ENCODE peak calls at places on chromosomes 1 and 21, in four cellular contexts. I is K562, M is Panc1, N is HCT116. H is an unnamed sample.

GRCh38 chr1:112956503-112957132 is 622 bp upstream of the SLC16A1 start:
- DNase-seq in N (no peak), I (no peak), M (no peak), H (peak)

GRCh38 chr1:42165511-42166210 is 1.1 kb upstream of the GUCA2A start:
- DNase-seq in N (peak), I (no peak), M (no peak), H (peak)

GRCh38 chr1:91856996-91857395 is 29.0 kb downstream of the TGFBR3 start:
- DNase-seq in M (no peak), N (no peak), I (no peak), H (no peak)

GRCh38 chr21:43884012-43884860 is 19.2 kb downstream of the AGPAT3 start:
- DNase-seq in M (no peak), I (peak), N (peak), H (peak)

GRCh38 chr1:230392141-230392909 is 33.8 kb downstream of the PGBD5 start:
- DNase-seq in N (no peak), I (no peak), M (no peak), H (no peak)

GRCh38 chr1:65489481-65489880 is 69.0 kb downstream of the LEPR start:
- DNase-seq in N (no peak), M (no peak), I (no peak), H (no peak)

GRCh38 chr1:211653329-211653728 is 22.1 kb downstream of the NEK2 start:
- DNase-seq in I (no peak), N (no peak), M (no peak), H (no peak)

GRCh38 chr1:170555370-170555769 is 23.4 kb downstream of the GORAB start:
- DNase-seq in N (no peak), M (no peak), I (no peak), H (no peak)

GRCh38 chr1:212529211-212529731 is 79.3 kb upstream of the ATF3 start:
- DNase-seq in M (no peak), I (no peak), N (no peak), H (no peak)

DNA sequence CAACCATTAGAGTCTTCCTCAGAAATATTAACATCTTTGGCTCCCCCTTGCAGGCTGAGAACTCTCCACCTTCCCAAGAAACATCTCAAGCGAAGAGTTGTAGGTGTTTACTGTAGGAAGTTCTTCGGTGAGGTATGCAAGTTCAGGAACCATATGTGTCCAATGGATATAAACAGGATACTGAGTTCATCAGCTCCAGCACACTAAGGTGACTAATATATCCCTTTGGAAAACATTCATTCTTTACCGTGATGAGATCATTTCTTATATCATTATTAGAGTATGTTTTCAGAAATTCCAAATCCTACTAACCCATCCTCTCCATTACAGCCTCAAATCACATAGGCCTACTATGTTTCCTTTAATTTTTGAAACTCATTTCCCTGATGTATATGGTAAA is 37.3 kb upstream of the PRMT6 start:
- DNase-seq in I (no peak), N (no peak), M (no peak), H (no peak)
- TF ChIP-seq TCF7L2 in I (no peak), N (no peak), M (no peak), H (no peak)

GRCh38 chr1:156601122-156601830 is at the start of gene GPATCH4:
- DNase-seq in I (peak), M (no peak), N (peak), H (peak)
- TF ChIP-seq TCF7L2 in I (no peak), M (peak), N (no peak), H (no peak)

GRCh38 chr1:1067284-1068076 is 6.6 kb downstream of the RNF223 start:
- DNase-seq in I (no peak), N (no peak), M (no peak), H (no peak)

GRCh38 chr1:1068374-1069060 is 5.6 kb downstream of the RNF223 start:
- DNase-seq in N (no peak), M (no peak), I (no peak), H (no peak)

GRCh38 chr1:1065265-1065939 is 8.7 kb downstream of the RNF223 start:
- DNase-seq in N (no peak), M (no peak), I (no peak), H (peak)

GRCh38 chr1:1068077-1068373 is 6.1 kb downstream of the RNF223 start:
- DNase-seq in N (no peak), I (no peak), M (no peak), H (no peak)

GRCh38 chr1:1066403-1067283 is 7.5 kb downstream of the RNF223 start:
- DNase-seq in M (no peak), N (no peak), I (no peak), H (no peak)
- TF ChIP-seq TCF7L2 in M (no peak), N (no peak), I (no peak), H (no peak)

DNA sequence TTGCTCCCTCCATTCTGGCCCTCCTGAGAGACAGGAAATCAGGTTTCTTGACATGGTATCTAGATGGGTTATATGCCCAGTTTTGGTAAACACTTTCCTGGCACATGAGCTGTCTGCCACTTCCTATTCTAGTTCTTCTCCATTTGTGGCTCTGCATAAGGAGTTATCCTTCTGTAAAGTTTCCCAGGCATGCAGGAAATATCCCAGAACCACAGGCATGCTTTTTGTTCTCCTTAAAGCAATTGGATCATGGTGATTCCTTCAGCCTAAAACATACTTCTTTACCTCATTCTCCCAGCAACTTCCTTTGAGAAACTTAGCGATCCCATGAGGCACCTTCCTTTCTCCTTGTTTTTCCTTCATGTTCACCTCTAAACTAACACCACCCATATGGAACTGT is 199.8 kb downstream of the CRB1 start:
- DNase-seq in N (no peak), I (no peak), M (no peak), H (no peak)
- TF ChIP-seq TCF7L2 in N (no peak), I (no peak), M (no peak), H (no peak)

GRCh38 chr1:168331569-168331968 is 50.9 kb downstream of the TBX19 start:
- DNase-seq in I (no peak), M (no peak), N (no peak), H (no peak)

GRCh38 chr1:168330285-168330684 is 49.6 kb downstream of the TBX19 start:
- DNase-seq in N (no peak), I (no peak), M (no peak), H (no peak)

GRCh38 chr1:168338589-168339503 is 58.2 kb downstream of the TBX19 start:
- DNase-seq in I (no peak), N (no peak), M (no peak), H (no peak)

GRCh38 chr1:168333562-168334256 is 53.0 kb downstream of the TBX19 start:
- DNase-seq in M (no peak), N (no peak), I (no peak), H (no peak)

DNA sequence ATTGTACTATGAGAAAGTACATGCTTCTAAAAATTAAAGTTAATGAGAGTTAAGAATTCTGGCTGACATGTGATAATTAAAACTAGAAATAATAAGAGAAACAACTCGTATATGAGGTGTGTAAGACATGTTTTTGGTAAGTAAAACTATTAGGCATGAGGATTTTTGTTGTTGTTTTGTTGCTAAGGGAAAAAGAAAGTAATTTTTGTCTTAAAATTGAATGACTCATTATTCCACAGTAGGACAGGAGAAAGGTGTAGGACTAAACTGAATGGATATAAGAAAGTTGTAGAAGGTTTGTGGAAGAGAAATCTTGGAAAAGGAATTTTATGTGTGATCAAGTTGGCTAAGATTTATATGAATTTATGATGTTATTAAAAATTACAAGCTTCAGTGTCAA is 54.8 kb downstream of the TBX19 start:
- DNase-seq in N (no peak), M (no peak), I (no peak), H (no peak)
- TF ChIP-seq TCF7L2 in N (no peak), M (no peak), I (no peak), H (no peak)

GRCh38 chr1:1872329-1872994 is 18.4 kb downstream of the GNB1 start:
- DNase-seq in I (no peak), M (no peak), N (no peak), H (no peak)

GRCh38 chr1:1874901-1875300 is 16.0 kb downstream of the GNB1 start:
- DNase-seq in I (no peak), N (no peak), M (no peak), H (no peak)

GRCh38 chr1:1876335-1876935 is 14.5 kb downstream of the GNB1 start:
- DNase-seq in M (no peak), N (no peak), I (no peak), H (no peak)

GRCh38 chr1:1875932-1876331 is 15.0 kb downstream of the GNB1 start:
- DNase-seq in M (no peak), N (no peak), I (no peak), H (no peak)

DNA sequence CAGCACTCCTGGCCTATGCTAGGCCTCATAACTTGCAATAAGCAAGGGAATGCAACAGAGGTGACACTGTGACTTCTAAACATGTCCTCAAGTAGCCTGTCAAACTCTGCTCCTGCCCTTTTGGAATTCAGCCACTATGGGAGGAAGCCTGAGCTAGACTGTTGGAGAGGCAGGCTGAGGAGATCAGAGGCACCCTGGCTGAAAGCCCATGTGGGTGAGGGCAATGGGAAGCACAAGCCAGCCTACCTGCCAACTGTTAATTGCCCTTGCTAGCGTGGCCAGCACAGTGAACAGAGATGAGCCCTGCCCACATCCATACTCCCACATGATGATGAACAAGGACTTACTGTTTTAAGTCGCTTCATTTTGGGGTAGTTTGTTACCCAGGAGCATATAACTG is 17.7 kb downstream of the GNB1 start:
- DNase-seq in I (no peak), N (no peak), M (no peak), H (no peak)
- TF ChIP-seq TCF7L2 in I (no peak), N (no peak), M (no peak), H (no peak)

DNA sequence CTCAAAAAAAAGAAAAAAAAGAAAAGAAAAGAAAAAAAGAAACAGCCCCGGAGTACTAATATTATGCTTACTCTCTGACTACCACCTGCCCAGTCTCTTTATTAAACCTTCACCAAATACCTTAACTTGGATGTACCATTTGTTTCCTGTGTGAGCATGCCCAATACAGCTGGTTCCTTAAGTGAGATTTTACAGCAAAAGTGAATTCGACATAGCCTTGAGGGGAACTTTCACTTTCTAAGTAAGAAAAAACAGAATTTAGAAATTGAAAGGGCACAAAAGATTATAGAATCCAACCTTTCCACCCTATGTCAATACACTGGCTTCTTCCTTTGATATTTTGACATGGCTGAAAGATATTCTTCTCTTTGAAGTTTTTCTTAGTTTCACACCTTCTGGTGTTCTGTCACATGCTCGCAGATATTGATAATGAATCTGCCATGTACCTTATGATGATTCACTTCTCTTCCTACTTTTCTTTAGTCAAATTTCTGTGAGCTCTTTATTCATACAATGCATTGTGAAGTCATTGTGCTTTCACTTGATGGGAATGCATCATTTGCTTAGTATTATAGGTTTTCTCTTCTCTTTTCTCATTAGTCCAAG is 5.2 kb upstream of the GIPC2 start:
- DNase-seq in N (no peak), M (no peak), I (no peak), H (no peak)
- TF ChIP-seq TCF7L2 in N (no peak), M (no peak), I (no peak), H (no peak)

DNA sequence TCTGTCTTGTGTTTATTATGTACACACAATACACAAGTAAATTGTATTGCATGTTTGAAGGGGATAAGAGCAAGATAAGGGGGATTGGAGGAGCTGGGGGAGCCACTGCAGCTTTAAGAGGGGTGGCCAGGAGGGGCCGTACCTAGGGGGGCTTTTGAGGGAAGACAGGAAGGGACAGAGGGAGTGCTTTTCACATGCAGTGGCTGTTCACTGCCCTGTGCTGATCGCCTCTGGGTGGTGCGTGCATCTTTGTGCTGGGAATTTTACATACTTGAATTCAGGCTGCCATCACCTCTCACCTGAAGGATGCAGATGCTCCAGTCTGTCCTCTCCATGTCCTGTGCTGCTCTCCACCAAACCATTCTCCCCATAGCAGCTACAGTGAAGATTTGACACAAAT is 179.5 kb downstream of the PTPRU start:
- DNase-seq in M (no peak), I (no peak), N (no peak), H (no peak)
- TF ChIP-seq TCF7L2 in M (no peak), I (no peak), N (no peak), H (no peak)

GRCh38 chr1:214989341-214989740 is 93.2 kb upstream of the KCNK2 start:
- DNase-seq in M (no peak), I (no peak), N (no peak), H (no peak)
- TF ChIP-seq TCF7L2 in M (no peak), I (no peak), N (no peak), H (no peak)

DNA sequence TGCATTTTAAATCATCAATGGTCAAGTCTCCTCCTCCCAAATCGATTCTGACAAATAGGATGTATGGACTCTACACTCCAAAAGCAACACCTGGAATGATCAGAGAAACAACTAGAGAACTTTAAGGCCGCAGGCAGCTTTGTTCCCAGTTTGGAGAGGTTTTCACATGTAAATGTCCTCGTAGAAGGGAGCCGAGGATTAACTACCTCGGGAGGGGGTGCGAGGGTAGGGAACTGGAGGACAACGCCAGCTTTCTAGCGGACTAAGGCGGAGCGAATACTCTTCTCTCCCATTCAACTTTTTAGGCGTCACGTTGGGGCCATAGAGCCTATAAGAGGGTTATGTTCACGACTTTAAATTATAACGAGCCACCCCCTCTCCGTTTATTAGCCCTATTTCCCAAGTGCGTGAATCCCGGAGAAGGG is 1.2 kb downstream of the SCAF4 start:
- DNase-seq in M (no peak), N (no peak), I (no peak), H (peak)
- TF ChIP-seq TCF7L2 in M (no peak), N (no peak), I (no peak), H (no peak)

H was measured in HepG2.